ENCODE peak calls at places on chromosomes 12 and 14, in four cellular contexts. K is A549, G is M059J, I is GDM1. D is an unnamed sample.

GRCh38 chr12:96015672-96016071 is 19.5 kb upstream of the HAL start:
- DNase-seq in I (no peak), K (peak; percentile 27), G (peak; percentile 37), D (no peak)

GRCh38 chr14:102424520-102424919 is 61.8 kb downstream of the TECPR2 start:
- DNase-seq in K (no peak), G (no peak), I (no peak), D (no peak)

GRCh38 chr12:130044991-130045621 is 117.2 kb upstream of the FZD10 start:
- DNase-seq in G (no peak), I (no peak), K (no peak), D (no peak)

GRCh38 chr14:101810897-101811620 is 49.5 kb downstream of the PPP2R5C start:
- DNase-seq in K (no peak), I (no peak), G (peak; percentile 46), D (no peak)

GRCh38 chr14:74566174-74567125 is 45.6 kb downstream of the LTBP2 start:
- DNase-seq in I (no peak), K (peak; percentile 66), G (peak; percentile 62), D (no peak)

GRCh38 chr14:73198253-73198652 is 39.1 kb upstream of the PAPLN start:
- DNase-seq in G (no peak), I (no peak), K (no peak), D (no peak)

GRCh38 chr12:120252071-120252906 is 13.2 kb downstream of the PXN start:
- DNase-seq in G (no peak), I (peak; percentile 45), K (no peak), D (no peak)

GRCh38 chr12:26953447-26953846 is 15.2 kb downstream of the FGFR1OP2 start:
- DNase-seq in K (no peak), G (peak; percentile 7), I (no peak), D (peak; percentile 31)

GRCh38 chr12:123479442-123480180 is 21.7 kb downstream of the SNRNP35 start:
- DNase-seq in G (no peak), I (no peak), K (no peak), D (peak; percentile 97)

GRCh38 chr12:6742833-6743232 is 10.1 kb downstream of the MLF2 start:
- DNase-seq in I (no peak), K (no peak), G (no peak), D (no peak)

GRCh38 chr12:70598467-70599194 is 38.6 kb downstream of the PTPRB start:
- DNase-seq in K (no peak), G (no peak), I (no peak), D (peak; percentile 75)

GRCh38 chr14:73476451-73476905 is 14.3 kb upstream of the RIOX1 start:
- DNase-seq in I (no peak), K (no peak), G (no peak), D (peak; percentile 69)

GRCh38 chr12:46460682-46461215 is 88.2 kb upstream of the SLC38A2 start:
- DNase-seq in G (no peak), I (no peak), K (no peak), D (no peak)

GRCh38 chr14:33922125-33922524 is 28.7 kb downstream of the EGLN3 start:
- DNase-seq in I (peak; percentile 37), K (no peak), G (peak; percentile 27), D (no peak)

GRCh38 chr14:58954874-58955273 is 233.6 kb upstream of the DAAM1 start:
- DNase-seq in G (no peak), I (peak; percentile 15), K (no peak), D (no peak)

GRCh38 chr12:131085125-131085815 is 131.6 kb downstream of the ADGRD1 start:
- DNase-seq in K (no peak), G (no peak), I (no peak), D (no peak)

GRCh38 chr14:67516679-67517078 is 16.4 kb upstream of the PLEKHH1 start:
- DNase-seq in G (no peak), K (no peak), I (no peak), D (no peak)

GRCh38 chr12:82880442-82880901 is 193.8 kb downstream of the TMTC2 start:
- DNase-seq in G (no peak), I (no peak), K (no peak), D (no peak)

GRCh38 chr12:68630050-68630449 is 19.4 kb downstream of the RAP1B start:
- DNase-seq in I (no peak), K (no peak), G (no peak), D (no peak)

GRCh38 chr14:28375295-28375694 is 391.3 kb upstream of the FOXG1 start:
- DNase-seq in K (no peak), G (peak; percentile 15), I (peak; percentile 2), D (peak; percentile 26)

GRCh38 chr12:101570022-101570421 is 24.7 kb upstream of the MYBPC1 start:
- DNase-seq in K (no peak), G (peak; percentile 35), I (peak; percentile 22), D (peak; percentile 62)